ENCODE peak calls at places on chromosomes 7 and 10, in five cellular contexts. J is mucosa of gallbladder; A is activated T-helper 1 cell treated with anti-CD3 and anti-CD28 coated beads, Interleukin-12 subunit alpha, Interleukin-12 subunit beta, Interleukin-2, Interleukin-4 antibody, amounts not matched to agents 30 ng/mL and 10 ng/mL and 1 ng/mL, durations not matched to agents 14 hours and 24 hours and 36 hours; D is GM04504; L is fibroblast of lung. W is an unnamed sample.

GRCh38 chr7:112381311-112382091 is 68.8 kb upstream of the IFRD1 start:
- DNase-seq in J (no peak), A (no peak), D (no peak), L (no peak), W (no peak)

GRCh38 chr7:69668339-69668738 is 70.1 kb downstream of the AUTS2 start:
- DNase-seq in J (no peak), A (no peak), D (no peak), L (no peak), W (no peak)

GRCh38 chr10:92990615-92991014 is 70.0 kb upstream of the CYP26C1 start:
- DNase-seq in J (no peak), A (no peak), D (no peak), L (no peak), W (no peak)

GRCh38 chr7:25845341-25845923 is 306.6 kb upstream of the NFE2L3 start:
- DNase-seq in J (no peak), A (no peak), D (no peak), L (no peak), W (no peak)

GRCh38 chr10:103715430-103715829 is 139.9 kb downstream of the SH3PXD2A start:
- DNase-seq in J (no peak), A (no peak), D (peak; percentile 82), L (peak; percentile 75), W (peak; percentile 81)

GRCh38 chr10:116690356-116691078 is 51.8 kb downstream of the HSPA12A start:
- DNase-seq in J (peak; percentile 18), A (no peak), D (no peak), L (peak; percentile 39), W (no peak)

GRCh38 chr10:59674211-59674836 is 35.3 kb downstream of the SLC16A9 start:
- DNase-seq in J (no peak), A (no peak), D (peak; percentile 44), L (peak; percentile 33), W (peak; percentile 14)

GRCh38 chr10:10403762-10404161 is 613.9 kb upstream of the CELF2 start:
- DNase-seq in J (no peak), A (no peak), D (no peak), L (peak; percentile 11), W (no peak)

GRCh38 chr7:105759670-105760548 is 116.5 kb downstream of the ATXN7L1 start:
- DNase-seq in J (peak; percentile 41), A (no peak), D (peak; percentile 47), L (peak; percentile 81), W (no peak)

GRCh38 chr7:134693256-134693655 is 46.6 kb downstream of the BPGM start:
- DNase-seq in J (no peak), A (no peak), D (peak; percentile 88), L (peak; percentile 77), W (peak; percentile 94)

GRCh38 chr7:6623589-6624245 is 8.3 kb downstream of the ZNF853 start:
- DNase-seq in J (no peak), A (no peak), D (no peak), L (no peak), W (no peak)

GRCh38 chr7:30899630-30900029 is 12.0 kb upstream of the AQP1 start:
- DNase-seq in J (no peak), A (no peak), D (no peak), L (no peak), W (no peak)

GRCh38 chr7:122518488-122518887 is 180.4 kb downstream of the RNF133 start:
- DNase-seq in J (no peak), A (no peak), D (no peak), L (no peak), W (no peak)

GRCh38 chr10:35462491-35462934 is 126.2 kb downstream of the CCNY start:
- DNase-seq in J (no peak), A (no peak), D (no peak), L (no peak), W (no peak)

GRCh38 chr10:123013456-123014419 is 4.9 kb downstream of the ACADSB start:
- DNase-seq in J (no peak), A (no peak), D (no peak), L (no peak), W (no peak)

GRCh38 chr7:131326576-131326975 is 1.1 kb upstream of the MKLN1 start:
- DNase-seq in J (no peak), A (no peak), D (no peak), L (no peak), W (no peak)

GRCh38 chr10:22369433-22370072 is 24.3 kb downstream of the SPAG6 start:
- DNase-seq in J (no peak), A (no peak), D (no peak), L (peak; percentile 56), W (no peak)

GRCh38 chr10:25498645-25499044 is 323.8 kb downstream of the GPR158 start:
- DNase-seq in J (no peak), A (no peak), D (no peak), L (no peak), W (no peak)

GRCh38 chr7:6520163-6520981 is 30.9 kb downstream of the GRID2IP start:
- DNase-seq in J (no peak), A (no peak), D (no peak), L (no peak), W (no peak)

GRCh38 chr10:114811769-114812353 is 9.7 kb upstream of the FHIP2A start:
- DNase-seq in J (no peak), A (no peak), D (no peak), L (no peak), W (no peak)

GRCh38 chr10:78361031-78361430 is 327.4 kb downstream of the RPS24 start:
- DNase-seq in J (no peak), A (no peak), D (no peak), L (no peak), W (no peak)

GRCh38 chr7:22663721-22664120 is 63.3 kb upstream of the IL6 start:
- DNase-seq in J (no peak), A (no peak), D (no peak), L (peak; percentile 25), W (no peak)

GRCh38 chr10:110425684-110426293 is 71.9 kb upstream of the DUSP5 start:
- DNase-seq in J (no peak), A (peak; percentile 53), D (peak; percentile 79), L (peak; percentile 95), W (peak; percentile 90)

GRCh38 chr10:55062349-55062748 is 261.3 kb upstream of the PCDH15 start:
- DNase-seq in J (no peak), A (no peak), D (no peak), L (no peak), W (no peak)

GRCh38 chr10:4678023-4678950 is 147.7 kb upstream of the AKR1E2 start:
- DNase-seq in J (peak; percentile 25), A (no peak), D (no peak), L (peak; percentile 91), W (peak; percentile 51)

GRCh38 chr10:15201589-15202300 is 33.3 kb upstream of the NMT2 start:
- DNase-seq in J (no peak), A (no peak), D (no peak), L (peak; percentile 18), W (no peak)

GRCh38 chr7:5689118-5689517 is 92.3 kb downstream of the RNF216 start:
- DNase-seq in J (no peak), A (peak; percentile 50), D (no peak), L (peak; percentile 82), W (no peak)

GRCh38 chr7:138865843-138866242 is 67.8 kb upstream of the ATP6V0A4 start:
- DNase-seq in J (no peak), A (peak; percentile 49), D (no peak), L (no peak), W (no peak)

GRCh38 chr7:47253650-47254080 is 328.2 kb downstream of the TNS3 start:
- DNase-seq in J (peak; percentile 23), A (no peak), D (peak; percentile 54), L (peak; percentile 67), W (peak; percentile 21)

GRCh38 chr10:71562181-71562580 is 157.4 kb downstream of the C10orf105 start:
- DNase-seq in J (no peak), A (no peak), D (no peak), L (no peak), W (no peak)

GRCh38 chr7:95687759-95688343 is 84.5 kb upstream of the DYNC1I1 start:
- DNase-seq in J (no peak), A (no peak), D (no peak), L (peak; percentile 63), W (no peak)

GRCh38 chr10:75765705-75766104 is 334.3 kb downstream of the LRMDA start:
- DNase-seq in J (no peak), A (no peak), D (no peak), L (no peak), W (no peak)

GRCh38 chr7:129343099-129343700 is 91.0 kb upstream of the STRIP2 start:
- DNase-seq in J (peak; percentile 13), A (no peak), D (no peak), L (peak; percentile 77), W (no peak)

GRCh38 chr10:36474456-36474855 is 650.9 kb upstream of the ANKRD30A start:
- DNase-seq in J (no peak), A (no peak), D (no peak), L (no peak), W (no peak)

GRCh38 chr10:80199828-80200227 is 5.5 kb downstream of the ANXA11 start:
- DNase-seq in J (peak; percentile 64), A (no peak), D (peak; percentile 85), L (peak; percentile 73), W (peak; percentile 90)

GRCh38 chr7:74501298-74501697 is 47.6 kb downstream of the GTF2IRD1 start:
- DNase-seq in J (peak; percentile 75), A (no peak), D (no peak), L (no peak), W (no peak)

W was measured in GM04503.